ENCODE peak calls at places on chromosome 5, in ten cellular contexts. Y is fibroblast of lung, F is foreskin fibroblast, Q is osteoblast, P is WERI-Rb-1, J is kidney epithelial cell, N is left lung, A is coronary artery, K is A549, U is AG09309. T is an unnamed sample.

GRCh38 chr5:159101689-159102088 is 2.0 kb upstream of the EBF1 start:
- DNase-seq in Y (no peak), F (no peak), Q (peak), P (no peak), J (no peak), N (no peak), A (no peak), K (no peak), U (no peak), T (no peak)

GRCh38 chr5:119286516-119287488 is 69.0 kb upstream of the TNFAIP8 start:
- DNase-seq in Y (no peak), F (no peak), Q (no peak), P (no peak), J (no peak), N (no peak), A (no peak), K (peak), U (no peak), T (no peak)

GRCh38 chr5:153513171-153513570 is 22.7 kb downstream of the GRIA1 start:
- DNase-seq in Y (peak), F (peak), Q (no peak), P (no peak), J (no peak), N (no peak), A (no peak), K (no peak), U (no peak), T (no peak)

GRCh38 chr5:160852049-160852448 is at the start of gene ATP10B:
- DNase-seq in Y (no peak), F (no peak), Q (no peak), P (no peak), J (no peak), N (no peak), A (no peak), K (no peak), U (no peak), T (no peak)

GRCh38 chr5:169696621-169697517 is 59.8 kb downstream of the DOCK2 start:
- DNase-seq in Y (peak), F (no peak), Q (no peak), P (no peak), J (no peak), N (no peak), A (no peak), K (peak), U (peak), T (no peak)

GRCh38 chr5:16493261-16493660 is 27.7 kb upstream of the ZNF622 start:
- DNase-seq in Y (no peak), F (no peak), Q (no peak), P (no peak), J (no peak), N (no peak), A (no peak), K (no peak), U (no peak), T (no peak)

GRCh38 chr5:181207214-181207959 is 2.4 kb upstream of the TRIM7 start:
- DNase-seq in Y (peak), F (peak), Q (peak), P (peak), J (no peak), N (peak), A (no peak), K (peak), U (peak), T (peak)

GRCh38 chr5:83899351-83899970 is 178.8 kb upstream of the HAPLN1 start:
- DNase-seq in Y (peak), F (no peak), Q (no peak), P (no peak), J (no peak), N (no peak), A (no peak), K (no peak), U (no peak), T (no peak)

GRCh38 chr5:96336351-96336985 is 96.6 kb downstream of the PCSK1 start:
- DNase-seq in Y (peak), F (peak), Q (peak), P (peak), J (peak), N (peak), A (peak), K (peak), U (peak), T (peak)

GRCh38 chr5:28408186-28408585 is 1369.8 kb upstream of the CDH9 start:
- DNase-seq in Y (peak), F (no peak), Q (no peak), P (no peak), J (peak), N (no peak), A (no peak), K (peak), U (peak), T (no peak)

GRCh38 chr5:73302797-73303138 is 129.8 kb downstream of the TMEM174 start:
- DNase-seq in Y (no peak), F (no peak), Q (no peak), P (no peak), J (no peak), N (no peak), A (no peak), K (no peak), U (no peak), T (no peak)

GRCh38 chr5:135441256-135441915 is 5.8 kb downstream of the DCANP1 start:
- DNase-seq in Y (no peak), F (no peak), Q (no peak), P (peak), J (no peak), N (no peak), A (no peak), K (no peak), U (no peak), T (no peak)

GRCh38 chr5:141547488-141547887 is 58.6 kb downstream of the PCDHGC5 start:
- DNase-seq in Y (peak), F (no peak), Q (no peak), P (no peak), J (no peak), N (no peak), A (no peak), K (peak), U (no peak), T (no peak)

GRCh38 chr5:150289551-150290390 is at the start of gene CAMK2A:
- DNase-seq in Y (no peak), F (no peak), Q (no peak), P (no peak), J (no peak), N (no peak), A (no peak), K (no peak), U (no peak), T (no peak)

GRCh38 chr5:154780128-154780527 is 25.0 kb downstream of the LARP1 start:
- DNase-seq in Y (no peak), F (no peak), Q (no peak), P (no peak), J (no peak), N (no peak), A (no peak), K (no peak), U (no peak), T (no peak)

GRCh38 chr5:112626715-112627114 is 111.0 kb upstream of the APC start:
- DNase-seq in Y (no peak), F (no peak), Q (no peak), P (no peak), J (no peak), N (no peak), A (no peak), K (no peak), U (no peak), T (no peak)

DNA sequence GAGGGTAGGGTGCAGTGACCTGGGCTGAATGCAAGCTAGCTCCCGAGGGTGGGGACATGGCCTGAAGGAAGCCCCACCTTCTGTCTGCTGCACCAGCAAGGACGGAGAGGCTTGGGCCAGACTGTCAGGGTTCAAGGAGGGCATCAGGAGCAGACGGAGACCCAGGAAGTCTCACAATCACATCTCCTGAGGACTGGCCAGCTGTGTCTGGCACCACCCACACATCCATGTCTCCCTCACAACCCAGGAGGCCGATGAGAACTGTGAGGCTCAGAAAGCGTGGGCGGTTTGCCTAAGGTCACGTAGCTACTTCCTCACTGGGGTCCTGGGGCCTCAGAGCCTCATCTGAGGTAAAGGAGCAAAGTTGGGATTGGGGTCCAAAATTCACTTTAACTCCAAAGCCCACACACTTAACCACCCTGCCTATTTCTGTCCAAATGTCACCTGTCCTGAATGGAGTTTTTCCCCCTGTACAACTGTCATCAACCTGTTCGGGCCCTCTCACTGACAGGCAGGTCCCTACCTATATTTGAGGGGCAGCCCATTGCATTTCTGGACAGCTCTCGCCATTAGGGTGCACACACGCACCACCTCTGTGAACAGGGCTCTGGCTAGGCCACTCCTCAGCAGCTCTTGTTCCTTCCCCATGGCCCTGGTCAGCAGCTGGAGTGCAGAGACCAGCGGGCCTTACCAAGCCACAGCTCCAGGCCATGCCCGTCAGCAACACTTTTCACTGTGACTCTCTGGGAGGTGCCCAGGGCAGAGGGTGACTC is 3.4 kb downstream of the IL13 start:
- DNase-seq in Y (no peak), F (no peak), Q (peak), P (no peak), J (no peak), N (no peak), A (no peak), K (no peak), U (no peak), T (no peak)
- TF ChIP-seq CTCF in Y (no peak), F (no peak), Q (peak), P (peak), J (no peak), N (no peak), A (no peak), K (no peak), U (peak), T (no peak)

GRCh38 chr5:1465966-1466471 is 20.8 kb upstream of the SLC6A3 start:
- DNase-seq in Y (no peak), F (no peak), Q (peak), P (no peak), J (no peak), N (peak), A (no peak), K (no peak), U (no peak), T (no peak)

GRCh38 chr5:1466631-1467265 is 21.5 kb upstream of the SLC6A3 start:
- DNase-seq in Y (no peak), F (no peak), Q (peak), P (no peak), J (no peak), N (peak), A (no peak), K (no peak), U (no peak), T (no peak)

GRCh38 chr5:1467341-1468246 is 22.4 kb upstream of the SLC6A3 start:
- DNase-seq in Y (no peak), F (no peak), Q (peak), P (no peak), J (no peak), N (peak), A (no peak), K (no peak), U (no peak), T (no peak)

GRCh38 chr5:1468629-1469527 is 23.6 kb upstream of the SLC6A3 start:
- DNase-seq in Y (no peak), F (no peak), Q (peak), P (no peak), J (no peak), N (peak), A (no peak), K (no peak), U (no peak), T (no peak)

GRCh38 chr5:1468247-1468612 is 23.0 kb upstream of the SLC6A3 start:
- DNase-seq in Y (no peak), F (no peak), Q (peak), P (peak), J (no peak), N (no peak), A (no peak), K (no peak), U (no peak), T (peak)
- TF ChIP-seq CTCF in Y (peak), F (peak), Q (peak), P (peak), J (peak), N (peak), A (no peak), K (peak), U (peak), T (peak)

GRCh38 chr5:68243251-68243650 is 27.7 kb downstream of the PIK3R1 start:
- DNase-seq in Y (no peak), F (no peak), Q (no peak), P (no peak), J (no peak), N (no peak), A (no peak), K (no peak), U (no peak), T (no peak)
- TF ChIP-seq CTCF in Y (no peak), F (no peak), Q (no peak), P (no peak), J (no peak), N (no peak), A (no peak), K (no peak), U (no peak), T (no peak)

GRCh38 chr5:94682799-94683198 is 64.3 kb downstream of the SLF1 start:
- DNase-seq in Y (no peak), F (no peak), Q (no peak), P (no peak), J (no peak), N (no peak), A (no peak), K (no peak), U (no peak), T (no peak)
- TF ChIP-seq CTCF in Y (no peak), F (no peak), Q (no peak), P (no peak), J (no peak), N (no peak), A (no peak), K (no peak), U (no peak), T (no peak)

GRCh38 chr5:8864053-8864452 is 681.8 kb downstream of the SEMA5A start:
- DNase-seq in Y (peak), F (no peak), Q (no peak), P (peak), J (no peak), N (no peak), A (no peak), K (peak), U (no peak), T (no peak)
- TF ChIP-seq CTCF in Y (peak), F (peak), Q (peak), P (peak), J (peak), N (no peak), A (no peak), K (peak), U (peak), T (no peak)